ENCODE peak calls at places on chromosomes 5 and 9, in eight cellular contexts. One of them, this sample, is unnamed. For H3K9me3 and H3K36me3, the result is how much of the 10 kb centered on the place peaks cover.

GRCh38 chr5:7185742-7186141 is 210.2 kb upstream of the ADCY2 start:
- DNase-seq in kidney: no peak
- DNase-seq in small intestine: no peak
- DNase-seq in CD8-positive, alpha-beta memory T cell: no peak
- DNase-seq in neural progenitor cell: no peak
- DNase-seq in sigmoid colon: no peak
- DNase-seq in heart left ventricle: no peak
- DNase-seq in GM23248: no peak
- DNase-seq in this sample: no peak

GRCh38 chr9:134059661-134060395 is 8.0 kb downstream of the BRD3 start:
- DNase-seq in CD8-positive, alpha-beta memory T cell: no peak
- DNase-seq in heart left ventricle: peak
- DNase-seq in small intestine: no peak
- DNase-seq in sigmoid colon: peak
- DNase-seq in kidney: peak
- DNase-seq in neural progenitor cell: peak
- DNase-seq in GM23248: no peak
- DNase-seq in this sample: peak

GRCh38 chr9:5695860-5696259 is 67.0 kb downstream of the RIC1 start:
- DNase-seq in small intestine: no peak
- DNase-seq in GM23248: no peak
- DNase-seq in neural progenitor cell: no peak
- DNase-seq in kidney: no peak
- DNase-seq in heart left ventricle: no peak
- DNase-seq in CD8-positive, alpha-beta memory T cell: no peak
- DNase-seq in sigmoid colon: no peak
- DNase-seq in this sample: no peak

GRCh38 chr5:116472274-116472673 is 102.3 kb downstream of the SEMA6A start:
- DNase-seq in small intestine: no peak
- DNase-seq in sigmoid colon: no peak
- DNase-seq in kidney: no peak
- DNase-seq in neural progenitor cell: no peak
- DNase-seq in heart left ventricle: no peak
- DNase-seq in CD8-positive, alpha-beta memory T cell: no peak
- DNase-seq in GM23248: no peak
- DNase-seq in this sample: no peak

GRCh38 chr9:76521906-76522305 is 62.9 kb downstream of the GCNT1 start:
- DNase-seq in CD8-positive, alpha-beta memory T cell: no peak
- DNase-seq in sigmoid colon: no peak
- DNase-seq in small intestine: no peak
- DNase-seq in heart left ventricle: no peak
- DNase-seq in kidney: no peak
- DNase-seq in neural progenitor cell: no peak
- DNase-seq in GM23248: no peak
- DNase-seq in this sample: no peak

GRCh38 chr9:75451045-75451444 is 362.7 kb downstream of the OSTF1 start:
- DNase-seq in CD8-positive, alpha-beta memory T cell: no peak
- DNase-seq in heart left ventricle: no peak
- DNase-seq in small intestine: no peak
- DNase-seq in GM23248: peak
- DNase-seq in sigmoid colon: no peak
- DNase-seq in neural progenitor cell: peak
- DNase-seq in kidney: no peak
- DNase-seq in this sample: no peak

GRCh38 chr9:70600479-70600878 is 186.0 kb upstream of the KLF9 start:
- DNase-seq in heart left ventricle: no peak
- DNase-seq in neural progenitor cell: no peak
- DNase-seq in CD8-positive, alpha-beta memory T cell: no peak
- DNase-seq in kidney: peak
- DNase-seq in GM23248: peak
- DNase-seq in sigmoid colon: peak
- DNase-seq in small intestine: no peak
- DNase-seq in this sample: no peak

GRCh38 chr5:59125961-59126360 is 543.1 kb downstream of the RAB3C start:
- DNase-seq in CD8-positive, alpha-beta memory T cell: no peak
- DNase-seq in small intestine: no peak
- DNase-seq in heart left ventricle: no peak
- DNase-seq in GM23248: peak
- DNase-seq in sigmoid colon: no peak
- DNase-seq in kidney: no peak
- DNase-seq in neural progenitor cell: no peak
- DNase-seq in this sample: no peak

GRCh38 chr9:92196909-92197308 is 81.7 kb upstream of the SPTLC1 start:
- DNase-seq in kidney: no peak
- DNase-seq in GM23248: peak
- DNase-seq in sigmoid colon: no peak
- DNase-seq in CD8-positive, alpha-beta memory T cell: no peak
- DNase-seq in small intestine: no peak
- DNase-seq in neural progenitor cell: no peak
- DNase-seq in heart left ventricle: no peak
- DNase-seq in this sample: no peak

GRCh38 chr9:93945400-93946337 is 9.5 kb downstream of the BARX1 start:
- DNase-seq in CD8-positive, alpha-beta memory T cell: no peak
- DNase-seq in heart left ventricle: peak
- DNase-seq in sigmoid colon: no peak
- DNase-seq in kidney: no peak
- DNase-seq in small intestine: peak
- DNase-seq in GM23248: peak
- DNase-seq in neural progenitor cell: peak
- DNase-seq in this sample: no peak

GRCh38 chr5:74994791-74995190 is 57.6 kb downstream of the GCNT4 start:
- DNase-seq in CD8-positive, alpha-beta memory T cell: no peak
- DNase-seq in heart left ventricle: no peak
- DNase-seq in kidney: no peak
- DNase-seq in neural progenitor cell: no peak
- DNase-seq in GM23248: no peak
- DNase-seq in sigmoid colon: no peak
- DNase-seq in small intestine: no peak
- DNase-seq in this sample: no peak
- H3K9me3 ChIP-seq in CD8-positive, alpha-beta memory T cell: under half
- H3K9me3 ChIP-seq in heart left ventricle: under half
- H3K9me3 ChIP-seq in kidney: under half
- H3K9me3 ChIP-seq in neural progenitor cell: under half
- H3K9me3 ChIP-seq in GM23248: under half
- H3K9me3 ChIP-seq in sigmoid colon: under half
- H3K9me3 ChIP-seq in small intestine: under half
- H3K9me3 ChIP-seq in this sample: under half

GRCh38 chr5:952597-953271 is 55.9 kb upstream of the NKD2 start:
- DNase-seq in neural progenitor cell: no peak
- DNase-seq in sigmoid colon: no peak
- DNase-seq in small intestine: no peak
- DNase-seq in GM23248: no peak
- DNase-seq in CD8-positive, alpha-beta memory T cell: no peak
- DNase-seq in heart left ventricle: no peak
- DNase-seq in kidney: no peak
- DNase-seq in this sample: peak
- H3K36me3 ChIP-seq in neural progenitor cell: under half
- H3K36me3 ChIP-seq in sigmoid colon: under half
- H3K36me3 ChIP-seq in small intestine: under half
- H3K36me3 ChIP-seq in GM23248: under half
- H3K36me3 ChIP-seq in CD8-positive, alpha-beta memory T cell: under half
- H3K36me3 ChIP-seq in heart left ventricle: under half
- H3K36me3 ChIP-seq in kidney: under half
- H3K36me3 ChIP-seq in this sample: under half

GRCh38 chr5:126595486-126596083 is 566 bp upstream of the ALDH7A1 start:
- DNase-seq in CD8-positive, alpha-beta memory T cell: no peak
- DNase-seq in GM23248: no peak
- DNase-seq in kidney: no peak
- DNase-seq in heart left ventricle: no peak
- DNase-seq in sigmoid colon: no peak
- DNase-seq in neural progenitor cell: no peak
- DNase-seq in small intestine: no peak
- DNase-seq in this sample: no peak

GRCh38 chr5:126594077-126594476 is 942 bp downstream of the ALDH7A1 start:
- DNase-seq in neural progenitor cell: peak
- DNase-seq in CD8-positive, alpha-beta memory T cell: no peak
- DNase-seq in small intestine: peak
- DNase-seq in heart left ventricle: no peak
- DNase-seq in GM23248: peak
- DNase-seq in kidney: no peak
- DNase-seq in sigmoid colon: no peak
- DNase-seq in this sample: no peak

GRCh38 chr5:126599499-126599898 is 1.2 kb upstream of the PHAX start:
- DNase-seq in small intestine: no peak
- DNase-seq in kidney: no peak
- DNase-seq in heart left ventricle: no peak
- DNase-seq in GM23248: no peak
- DNase-seq in CD8-positive, alpha-beta memory T cell: no peak
- DNase-seq in sigmoid colon: no peak
- DNase-seq in neural progenitor cell: no peak
- DNase-seq in this sample: no peak

GRCh38 chr5:126594676-126595485 is at the start of gene ALDH7A1:
- DNase-seq in small intestine: peak
- DNase-seq in kidney: peak
- DNase-seq in neural progenitor cell: peak
- DNase-seq in heart left ventricle: peak
- DNase-seq in sigmoid colon: peak
- DNase-seq in GM23248: peak
- DNase-seq in CD8-positive, alpha-beta memory T cell: peak
- DNase-seq in this sample: peak

DNA sequence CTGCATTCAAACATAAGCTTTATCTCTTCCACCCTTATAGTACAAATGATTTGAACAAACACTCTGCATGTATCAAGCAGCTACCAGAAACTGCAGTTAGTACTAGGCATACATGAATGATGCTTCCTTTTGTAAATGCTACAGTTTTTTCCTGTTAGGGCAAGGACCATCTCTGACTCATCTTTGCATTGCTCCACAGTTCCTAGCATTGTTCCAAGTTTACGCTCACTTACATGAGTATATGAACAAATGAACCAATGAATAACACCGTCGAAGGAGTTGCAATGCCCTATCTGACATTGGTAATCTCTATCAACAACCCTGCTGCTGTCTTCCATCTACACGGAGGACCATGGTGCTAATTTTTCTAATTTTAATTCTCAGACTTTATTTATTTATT is 2.1 kb upstream of the ALDH7A1 start:
- DNase-seq in GM23248: peak
- DNase-seq in sigmoid colon: no peak
- DNase-seq in CD8-positive, alpha-beta memory T cell: no peak
- DNase-seq in neural progenitor cell: no peak
- DNase-seq in heart left ventricle: no peak
- DNase-seq in small intestine: peak
- DNase-seq in kidney: no peak
- DNase-seq in this sample: no peak
- H3K9me3 ChIP-seq in GM23248: under half
- H3K9me3 ChIP-seq in sigmoid colon: under half
- H3K9me3 ChIP-seq in CD8-positive, alpha-beta memory T cell: under half
- H3K9me3 ChIP-seq in neural progenitor cell: under half
- H3K9me3 ChIP-seq in heart left ventricle: under half
- H3K9me3 ChIP-seq in small intestine: under half
- H3K9me3 ChIP-seq in kidney: under half
- H3K9me3 ChIP-seq in this sample: under half

GRCh38 chr9:26786571-26786970 is 106.0 kb downstream of the CAAP1 start:
- DNase-seq in kidney: no peak
- DNase-seq in heart left ventricle: no peak
- DNase-seq in small intestine: no peak
- DNase-seq in GM23248: no peak
- DNase-seq in neural progenitor cell: no peak
- DNase-seq in CD8-positive, alpha-beta memory T cell: no peak
- DNase-seq in sigmoid colon: no peak
- DNase-seq in this sample: no peak
- H3K36me3 ChIP-seq in kidney: under half
- H3K36me3 ChIP-seq in heart left ventricle: under half
- H3K36me3 ChIP-seq in small intestine: under half
- H3K36me3 ChIP-seq in GM23248: under half
- H3K36me3 ChIP-seq in neural progenitor cell: under half
- H3K36me3 ChIP-seq in CD8-positive, alpha-beta memory T cell: under half
- H3K36me3 ChIP-seq in sigmoid colon: under half
- H3K36me3 ChIP-seq in this sample: under half

GRCh38 chr9:71677209-71677608 is 91.1 kb downstream of the CEMIP2 start:
- DNase-seq in CD8-positive, alpha-beta memory T cell: no peak
- DNase-seq in heart left ventricle: no peak
- DNase-seq in GM23248: no peak
- DNase-seq in neural progenitor cell: no peak
- DNase-seq in sigmoid colon: no peak
- DNase-seq in kidney: no peak
- DNase-seq in small intestine: no peak
- DNase-seq in this sample: no peak
- H3K9me3 ChIP-seq in CD8-positive, alpha-beta memory T cell: under half
- H3K9me3 ChIP-seq in heart left ventricle: under half
- H3K9me3 ChIP-seq in GM23248: under half
- H3K9me3 ChIP-seq in neural progenitor cell: under half
- H3K9me3 ChIP-seq in sigmoid colon: under half
- H3K9me3 ChIP-seq in kidney: under half
- H3K9me3 ChIP-seq in small intestine: under half
- H3K9me3 ChIP-seq in this sample: under half

This sample was measured in spleen.